ENCODE peak calls at places on chromosomes 4 and X, in nine cellular contexts. X is suprapubic skin, U is K562, Z is sigmoid colon, B is gastrocnemius medialis, P is H1, Q is adrenal gland, C is A549, H is HCT116. G is an unnamed sample.

GRCh38 chr4:96097693-96098092 is 257.8 kb downstream of the PDHA2 start:
- DNase-seq in X (no peak), U (no peak), Z (no peak), B (no peak), P (no peak), Q (no peak), C (no peak), H (no peak), G (no peak)

GRCh38 chrX:119155416-119156035 is 27.9 kb upstream of the KIAA1210 start:
- DNase-seq in X (no peak), U (peak), Z (no peak), B (no peak), P (no peak), Q (no peak), C (peak), H (no peak), G (no peak)

GRCh38 chr4:188268081-188268908 is 129.1 kb downstream of the TRIML1 start:
- DNase-seq in X (no peak), U (no peak), Z (no peak), B (no peak), P (no peak), Q (no peak), C (no peak), H (no peak), G (no peak)

GRCh38 chr4:53168237-53168636 is 197.6 kb downstream of the SCFD2 start:
- DNase-seq in X (no peak), U (peak), Z (no peak), B (no peak), P (no peak), Q (no peak), C (no peak), H (no peak), G (no peak)

GRCh38 chr4:71583971-71584370 is 199.9 kb downstream of the GC start:
- DNase-seq in X (no peak), U (no peak), Z (no peak), B (no peak), P (no peak), Q (no peak), C (no peak), H (no peak), G (no peak)

GRCh38 chr4:161949941-161950725 is 213.7 kb downstream of the FSTL5 start:
- DNase-seq in X (no peak), U (no peak), Z (no peak), B (no peak), P (no peak), Q (no peak), C (no peak), H (no peak), G (no peak)

GRCh38 chrX:150587585-150588503 is 19.4 kb downstream of the MTM1 start:
- DNase-seq in X (no peak), U (peak), Z (no peak), B (no peak), P (no peak), Q (no peak), C (peak), H (no peak), G (no peak)

GRCh38 chr4:103144926-103145325 is 45.3 kb upstream of the BDH2 start:
- DNase-seq in X (no peak), U (no peak), Z (no peak), B (no peak), P (no peak), Q (no peak), C (no peak), H (no peak), G (no peak)

GRCh38 chr4:108830509-108831244 is 67.8 kb upstream of the ETNPPL start:
- DNase-seq in X (no peak), U (no peak), Z (no peak), B (peak), P (no peak), Q (no peak), C (no peak), H (no peak), G (no peak)

GRCh38 chr4:108742451-108742850 is 20.4 kb downstream of the ETNPPL start:
- DNase-seq in X (no peak), U (no peak), Z (no peak), B (no peak), P (no peak), Q (no peak), C (no peak), H (no peak), G (no peak)

GRCh38 chr4:1822568-1823544 is 29.8 kb downstream of the FGFR3 start:
- DNase-seq in X (no peak), U (no peak), Z (no peak), B (no peak), P (no peak), Q (no peak), C (no peak), H (no peak), G (no peak)

GRCh38 chr4:7647932-7648812 is 213.4 kb upstream of the PSAPL1 start:
- DNase-seq in X (no peak), U (peak), Z (peak), B (peak), P (no peak), Q (peak), C (no peak), H (no peak), G (no peak)

GRCh38 chr4:105196523-105197145 is 50.0 kb downstream of the TET2 start:
- DNase-seq in X (no peak), U (peak), Z (no peak), B (no peak), P (no peak), Q (no peak), C (peak), H (peak), G (no peak)

DNA sequence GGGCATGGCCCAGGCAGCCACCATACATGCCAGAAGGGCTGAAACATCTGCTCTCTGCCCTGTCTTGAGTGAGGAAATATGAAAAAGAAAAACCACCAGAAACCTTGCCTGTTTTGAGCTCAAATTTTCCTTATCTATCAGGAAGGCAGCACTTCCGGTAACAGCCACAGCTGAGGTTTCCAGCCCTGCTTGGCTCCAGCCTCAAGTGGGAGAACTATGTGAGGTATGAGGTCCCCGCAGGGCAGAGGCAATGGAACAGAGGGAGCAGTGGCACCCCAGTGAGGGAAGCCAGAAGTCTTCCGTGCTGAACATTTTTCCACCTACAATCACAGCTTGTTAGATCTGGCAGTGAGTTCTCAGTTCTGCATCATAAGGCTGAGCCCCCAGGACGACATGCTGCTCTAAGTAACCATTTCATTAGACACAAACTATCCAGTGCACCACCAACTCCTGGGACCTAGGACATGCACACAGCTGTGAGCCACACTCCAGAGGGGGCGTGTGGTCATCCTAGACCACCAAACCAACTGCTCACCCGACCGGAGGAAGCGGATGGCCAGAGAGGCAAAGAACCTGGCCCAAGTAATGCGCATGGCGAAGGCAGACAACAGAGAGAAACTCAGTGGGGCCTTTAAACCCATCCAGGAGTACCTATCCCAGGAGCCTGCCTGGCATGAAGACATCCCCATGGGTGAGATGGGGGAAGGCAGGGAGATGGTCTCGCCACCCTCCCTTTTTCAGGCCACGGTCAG is 22.6 kb downstream of the WDR1 start:
- DNase-seq in X (no peak), U (no peak), Z (no peak), B (no peak), P (no peak), Q (no peak), C (no peak), H (no peak), G (no peak)
- TF ChIP-seq POLR2A in X (no peak), U (no peak), Z (no peak), B (no peak), P (no peak), Q (no peak), C (no peak), H (no peak), G (no peak)

DNA sequence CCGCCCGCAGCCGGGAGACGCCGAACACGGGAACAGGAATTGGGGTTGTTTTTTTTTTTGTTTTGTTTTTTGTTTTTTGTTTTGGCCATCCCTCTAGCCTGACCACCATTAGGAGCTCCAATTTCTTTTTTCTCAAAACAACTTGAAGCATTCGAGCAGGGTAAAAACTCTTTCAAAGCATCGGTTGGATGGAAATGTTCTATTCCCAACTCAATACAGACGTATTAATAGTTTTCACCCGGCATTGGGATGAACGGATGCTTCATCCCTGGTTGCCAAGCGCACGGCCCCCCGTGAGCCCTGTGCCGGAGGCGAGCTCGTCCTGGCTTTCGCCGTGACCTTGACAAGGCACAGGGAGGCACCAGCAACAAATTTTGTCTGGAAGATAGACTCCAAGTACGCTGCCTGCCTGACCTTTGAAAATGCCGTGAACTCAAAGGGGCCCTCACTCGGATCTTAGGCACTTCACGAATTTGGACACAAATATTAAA is 352 bp upstream of the MAP3K15 start:
- DNase-seq in X (no peak), U (no peak), Z (no peak), B (no peak), P (no peak), Q (peak), C (peak), H (no peak), G (no peak)
- TF ChIP-seq CTCF in X (no peak), U (no peak), Z (no peak), B (no peak), P (peak), Q (peak), C (no peak), H (peak), G (no peak)

DNA sequence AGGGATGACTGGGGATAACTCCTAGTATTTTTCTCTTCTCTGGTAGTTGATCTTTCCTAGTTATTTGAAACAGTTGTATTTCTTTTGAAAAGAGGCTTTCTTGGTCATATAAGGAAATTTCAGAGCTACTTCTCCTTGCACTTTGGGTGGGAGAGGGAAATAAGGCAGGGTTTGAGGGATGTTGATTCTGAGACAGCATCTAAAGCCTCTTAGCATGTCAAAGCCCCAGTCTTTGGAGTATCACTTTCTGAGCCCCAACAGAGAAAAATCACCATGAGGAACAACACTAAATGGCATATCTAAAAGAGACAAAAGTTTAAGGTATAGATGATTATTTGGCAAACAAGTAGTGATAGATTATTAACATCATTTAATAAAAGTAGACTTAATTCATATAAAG is 688.1 kb downstream of the TRAM1L1 start:
- DNase-seq in X (no peak), U (no peak), Z (no peak), B (no peak), P (no peak), Q (no peak), C (no peak), H (no peak), G (no peak)
- H3K4me3 ChIP-seq in X (no peak), U (no peak), Z (no peak), B (no peak), P (no peak), Q (no peak), C (no peak), H (no peak), G (no peak)

GRCh38 chrX:129982300-129983246 is at the start of gene BCORL1:
- DNase-seq in X (peak), U (peak), Z (peak), B (peak), P (peak), Q (peak), C (peak), H (peak), G (peak)
- TF ChIP-seq POLR2A in X (no peak), U (peak), Z (peak), B (peak), P (no peak), Q (peak), C (peak), H (peak), G (peak)

G was measured in breast epithelium.